ENCODE peak calls at places on chromosome 20, in ten cellular contexts. X, W, J, D, S, R, N, Z, M and K are unnamed samples.

GRCh38 chr20:41131594-41132387 is 5.6 kb upstream of the PLCG1 start:
- DNase-seq in X (no peak), W (no peak), J (no peak), D (no peak), S (no peak), R (no peak), N (no peak), Z (no peak), M (no peak), K (no peak)

GRCh38 chr20:50372770-50373088 is 137.5 kb upstream of the PTPN1 start:
- DNase-seq in X (no peak), W (peak), J (no peak), D (no peak), S (no peak), R (no peak), N (no peak), Z (no peak), M (no peak), K (peak)

GRCh38 chr20:37922016-37922415 is 19.1 kb downstream of the VSTM2L start:
- DNase-seq in X (no peak), W (no peak), J (no peak), D (no peak), S (no peak), R (no peak), N (no peak), Z (no peak), M (no peak), K (no peak)

GRCh38 chr20:11918280-11918952 is 723 bp downstream of the BTBD3 start:
- DNase-seq in X (peak), W (no peak), J (no peak), D (no peak), S (no peak), R (no peak), N (peak), Z (no peak), M (no peak), K (no peak)

GRCh38 chr20:31881945-31882344 is 11.5 kb downstream of the TTLL9 start:
- DNase-seq in X (no peak), W (no peak), J (no peak), D (no peak), S (no peak), R (no peak), N (no peak), Z (no peak), M (no peak), K (no peak)

GRCh38 chr20:32635764-32636163 is 38.0 kb downstream of the C20orf203 start:
- DNase-seq in X (no peak), W (peak), J (no peak), D (no peak), S (no peak), R (no peak), N (no peak), Z (no peak), M (no peak), K (no peak)

GRCh38 chr20:18957328-18957727 is 143.7 kb downstream of the SCP2D1 start:
- DNase-seq in X (no peak), W (no peak), J (no peak), D (no peak), S (no peak), R (no peak), N (no peak), Z (no peak), M (no peak), K (no peak)

GRCh38 chr20:31543966-31544598 is 29.8 kb downstream of the HM13 start:
- DNase-seq in X (no peak), W (peak), J (no peak), D (no peak), S (no peak), R (no peak), N (peak), Z (no peak), M (no peak), K (peak)

GRCh38 chr20:20204326-20204725 is 152.0 kb downstream of the CFAP61 start:
- DNase-seq in X (peak), W (no peak), J (no peak), D (no peak), S (no peak), R (no peak), N (no peak), Z (no peak), M (no peak), K (no peak)

GRCh38 chr20:25487306-25487705 is 79.8 kb downstream of the GINS1 start:
- DNase-seq in X (peak), W (no peak), J (no peak), D (no peak), S (no peak), R (no peak), N (no peak), Z (no peak), M (no peak), K (no peak)

GRCh38 chr20:41150664-41151063 is 13.3 kb downstream of the PLCG1 start:
- DNase-seq in X (peak), W (peak), J (peak), D (peak), S (no peak), R (peak), N (no peak), Z (no peak), M (peak), K (no peak)

GRCh38 chr20:36062799-36063198 is 91.7 kb upstream of the EPB41L1 start:
- DNase-seq in X (no peak), W (peak), J (no peak), D (no peak), S (no peak), R (no peak), N (no peak), Z (no peak), M (no peak), K (no peak)

GRCh38 chr20:7790189-7790588 is 150.1 kb downstream of the HAO1 start:
- DNase-seq in X (no peak), W (peak), J (no peak), D (no peak), S (no peak), R (no peak), N (peak), Z (no peak), M (no peak), K (peak)

GRCh38 chr20:33689493-33689892 is 3.3 kb upstream of the E2F1 start:
- DNase-seq in X (no peak), W (no peak), J (no peak), D (no peak), S (no peak), R (no peak), N (no peak), Z (no peak), M (no peak), K (no peak)

GRCh38 chr20:856361-856775 is 22.9 kb downstream of the FAM110A start:
- DNase-seq in X (no peak), W (peak), J (no peak), D (no peak), S (no peak), R (peak), N (peak), Z (no peak), M (peak), K (peak)

GRCh38 chr20:39318911-39319310 is 356.8 kb downstream of the DHX35 start:
- DNase-seq in X (no peak), W (no peak), J (no peak), D (no peak), S (no peak), R (no peak), N (no peak), Z (no peak), M (no peak), K (no peak)

GRCh38 chr20:40958598-40958997 is 70.0 kb upstream of the TOP1 start:
- DNase-seq in X (no peak), W (no peak), J (no peak), D (no peak), S (peak), R (no peak), N (no peak), Z (no peak), M (no peak), K (no peak)

GRCh38 chr20:845967-846893 is 12.7 kb downstream of the FAM110A start:
- DNase-seq in X (no peak), W (no peak), J (no peak), D (no peak), S (no peak), R (no peak), N (no peak), Z (no peak), M (peak), K (no peak)

GRCh38 chr20:6654490-6655247 is 112.8 kb upstream of the BMP2 start:
- DNase-seq in X (no peak), W (no peak), J (no peak), D (no peak), S (no peak), R (no peak), N (peak), Z (no peak), M (no peak), K (peak)

GRCh38 chr20:35260426-35260825 is 17.5 kb downstream of the MMP24OS start:
- DNase-seq in X (no peak), W (no peak), J (no peak), D (no peak), S (no peak), R (no peak), N (no peak), Z (no peak), M (no peak), K (no peak)

GRCh38 chr20:61841551-61841950 is 224.1 kb downstream of the TAF4 start:
- DNase-seq in X (no peak), W (no peak), J (no peak), D (no peak), S (no peak), R (no peak), N (no peak), Z (no peak), M (peak), K (no peak)

GRCh38 chr20:55514498-55514897 is 490.8 kb downstream of the CBLN4 start:
- DNase-seq in X (no peak), W (no peak), J (no peak), D (no peak), S (no peak), R (no peak), N (no peak), Z (no peak), M (no peak), K (no peak)

GRCh38 chr20:52746768-52747167 is 225.4 kb upstream of the TSHZ2 start:
- DNase-seq in X (no peak), W (no peak), J (no peak), D (no peak), S (no peak), R (no peak), N (no peak), Z (no peak), M (no peak), K (no peak)

GRCh38 chr20:9458075-9458818 is 56.1 kb upstream of the LAMP5 start:
- DNase-seq in X (no peak), W (peak), J (no peak), D (no peak), S (no peak), R (no peak), N (peak), Z (no peak), M (no peak), K (peak)